ENCODE peak calls at places on chromosomes 6 and 20, in ten cellular contexts. T is suprapubic skin, G is RWPE1, A is iPS-NIHi11, S is NCI-H774, K is HepG2, B is T-helper 17 cell, R is heart left ventricle, M is fibroblast of lung, I is HTR-8/SVneo. N is an unnamed sample.
A peak's percentile ranks its signal among the peaks of the same experiment; 100 is the strongest.

GRCh38 chr6:56478202-56478601 is 164.5 kb downstream of the DST start:
- DNase-seq in R (no peak), I (no peak), S (no peak), K (no peak), M (no peak), G (no peak), T (no peak), B (no peak), A (no peak), N (no peak)

GRCh38 chr6:132227937-132228336 is 173.3 kb downstream of the MOXD1 start:
- DNase-seq in M (peak; percentile 87), G (no peak), I (no peak), T (no peak), A (no peak), S (no peak), B (no peak), R (no peak), K (no peak), N (no peak)

GRCh38 chr6:148518371-148519156 is 175.9 kb downstream of the SASH1 start:
- DNase-seq in I (no peak), S (no peak), R (no peak), B (no peak), T (no peak), M (no peak), K (no peak), G (no peak), A (no peak), N (no peak)

GRCh38 chr6:132464538-132465256 is 48.2 kb downstream of the STX7 start:
- DNase-seq in A (no peak), S (no peak), I (peak; percentile 18), K (peak; percentile 32), T (no peak), R (no peak), M (no peak), G (no peak), B (no peak), N (no peak)

GRCh38 chr20:24584538-24585356 is 115.3 kb downstream of the SYNDIG1 start:
- DNase-seq in M (peak; percentile 87), A (no peak), I (no peak), G (no peak), B (no peak), T (no peak), S (no peak), K (no peak), R (no peak), N (no peak)

GRCh38 chr6:42572523-42572922 is 8.7 kb downstream of the UBR2 start:
- DNase-seq in S (no peak), M (no peak), R (no peak), G (no peak), B (no peak), I (no peak), T (no peak), K (no peak), A (no peak), N (no peak)

GRCh38 chr6:69791065-69791471 is 5.7 kb downstream of the LMBRD1 start:
- DNase-seq in I (no peak), T (no peak), G (no peak), K (no peak), M (no peak), B (no peak), S (no peak), R (no peak), A (no peak), N (no peak)

GRCh38 chr6:14638932-14639875 is 521.6 kb downstream of the CD83 start:
- DNase-seq in T (no peak), R (peak; percentile 73), M (peak; percentile 65), A (peak; percentile 31), S (peak; percentile 49), G (no peak), B (no peak), I (no peak), K (no peak), N (no peak)

GRCh38 chr20:34249291-34249690 is 8.1 kb downstream of the ASIP start:
- DNase-seq in T (no peak), A (no peak), M (peak; percentile 75), S (no peak), B (no peak), K (no peak), G (no peak), I (no peak), R (no peak), N (peak; percentile 18)

GRCh38 chr6:7073810-7074525 is 33.8 kb upstream of the RREB1 start:
- DNase-seq in G (no peak), T (no peak), R (peak; percentile 22), A (no peak), K (no peak), M (no peak), I (no peak), B (no peak), S (no peak), N (no peak)

GRCh38 chr6:24980507-24981384 is 45.0 kb upstream of the RIPOR2 start:
- DNase-seq in G (no peak), R (no peak), T (no peak), S (peak; percentile 53), M (no peak), B (no peak), I (no peak), K (no peak), A (peak; percentile 50), N (no peak)

GRCh38 chr6:21049572-21049971 is 515.3 kb downstream of the CDKAL1 start:
- DNase-seq in K (no peak), G (no peak), R (no peak), A (no peak), T (no peak), I (no peak), S (no peak), M (peak; percentile 41), B (no peak), N (no peak)

GRCh38 chr20:48630342-48631075 is 197.3 kb downstream of the PREX1 start:
- DNase-seq in A (peak; percentile 70), T (no peak), K (no peak), S (no peak), I (no peak), G (no peak), R (no peak), M (no peak), B (no peak), N (no peak)

GRCh38 chr20:32474967-32475819 is 109.9 kb downstream of the NOL4L start:
- DNase-seq in T (peak; percentile 89), K (peak; percentile 86), S (no peak), B (no peak), G (peak; percentile 99), R (peak; percentile 93), M (peak; percentile 97), I (peak; percentile 97), A (peak; percentile 85), N (peak; percentile 93)

GRCh38 chr6:78810146-78810545 is 57.2 kb upstream of the IRAK1BP1 start:
- DNase-seq in R (no peak), M (peak; percentile 3), K (peak; percentile 21), T (no peak), I (peak; percentile 27), A (peak; percentile 71), S (peak; percentile 60), G (peak; percentile 55), B (no peak), N (no peak)

GRCh38 chr6:35596448-35597442 is 84.0 kb upstream of the TULP1 start:
- DNase-seq in I (peak; percentile 74), M (peak; percentile 95), S (no peak), A (no peak), B (no peak), R (no peak), K (no peak), T (no peak), G (peak; percentile 74), N (no peak)

GRCh38 chr6:137823826-137824501 is 43.1 kb upstream of the TNFAIP3 start:
- DNase-seq in A (no peak), G (no peak), S (no peak), K (no peak), T (peak; percentile 92), R (no peak), B (peak; percentile 79), I (no peak), M (peak; percentile 84), N (no peak)

GRCh38 chr6:144898741-144899140 is 613.6 kb downstream of the UTRN start:
- DNase-seq in K (no peak), S (no peak), M (no peak), T (no peak), R (no peak), G (no peak), I (no peak), B (no peak), A (no peak), N (no peak)

GRCh38 chr20:25553819-25554296 is 31.5 kb downstream of the NINL start:
- DNase-seq in R (no peak), K (peak; percentile 62), I (no peak), T (no peak), A (no peak), S (no peak), B (no peak), G (no peak), M (peak; percentile 63), N (no peak)

GRCh38 chr20:43690943-43691598 is 24.2 kb downstream of the MYBL2 start:
- DNase-seq in M (no peak), B (no peak), K (no peak), S (no peak), G (no peak), A (no peak), R (no peak), I (no peak), T (no peak), N (no peak)

GRCh38 chr20:6818033-6818808 is 50.7 kb downstream of the BMP2 start:
- DNase-seq in K (no peak), M (no peak), G (peak; percentile 24), B (no peak), T (no peak), S (no peak), R (no peak), I (no peak), A (peak; percentile 38), N (no peak)

GRCh38 chr6:138203315-138203714 is 15.0 kb downstream of the PBOV1 start:
- DNase-seq in A (no peak), G (no peak), K (no peak), S (no peak), M (no peak), T (no peak), R (no peak), I (no peak), B (no peak), N (no peak)

GRCh38 chr20:51378171-51378928 is 164.2 kb downstream of the NFATC2 start:
- DNase-seq in M (no peak), I (no peak), K (no peak), G (no peak), S (no peak), R (no peak), A (peak; percentile 59), B (no peak), T (peak; percentile 48), N (no peak)

GRCh38 chr20:2237059-2237458 is 58.7 kb upstream of the TGM3 start:
- DNase-seq in G (peak; percentile 89), M (peak; percentile 77), I (peak; percentile 72), K (no peak), S (no peak), R (peak; percentile 28), A (peak; percentile 19), T (peak; percentile 77), B (no peak), N (no peak)

GRCh38 chr20:58513580-58514285 is 1.5 kb downstream of the APCDD1L start:
- DNase-seq in G (no peak), M (no peak), R (no peak), K (no peak), I (no peak), S (no peak), T (no peak), B (no peak), A (no peak), N (peak; percentile 60)

GRCh38 chr6:165850434-165851019 is 187.5 kb upstream of the PDE10A start:
- DNase-seq in G (peak; percentile 51), M (peak; percentile 57), R (peak; percentile 82), T (no peak), I (peak; percentile 38), K (peak; percentile 27), S (peak; percentile 57), A (peak; percentile 76), B (peak; percentile 38), N (no peak)

GRCh38 chr6:90350689-90351554 is 54.3 kb upstream of the BACH2 start:
- DNase-seq in G (no peak), B (peak; percentile 6), T (no peak), I (no peak), M (peak; percentile 34), S (no peak), K (no peak), R (no peak), A (no peak), N (no peak)

GRCh38 chr6:31829633-31830492 is 2.3 kb downstream of the HSPA1B start:
- DNase-seq in T (no peak), S (no peak), K (no peak), A (no peak), G (no peak), I (no peak), B (no peak), R (no peak), M (peak; percentile 71), N (no peak)